ENCODE peak calls at places on chromosome 2, in six cellular contexts. Y is M059J; E is NCI-H82; L is amygdala; M is sigmoid colon; A is activated T-helper 1 cell treated with anti-CD3 and anti-CD28 coated beads, Interleukin-2, amount 50 U/mL, for 16 hours. V is an unnamed sample.

GRCh38 chr2:120218181-120218580 is 5.0 kb downstream of the TMEM185B start:
- DNase-seq in Y (no peak), E (no peak), L (no peak), M (no peak), A (no peak), V (no peak)

GRCh38 chr2:179936654-179937053 is 70.4 kb downstream of the CWC22 start:
- DNase-seq in Y (peak), E (peak), L (no peak), M (no peak), A (no peak), V (peak)

GRCh38 chr2:226187601-226188000 is 612.0 kb downstream of the IRS1 start:
- DNase-seq in Y (peak), E (no peak), L (no peak), M (no peak), A (no peak), V (no peak)

GRCh38 chr2:205972113-205972512 is 113.9 kb downstream of the INO80D start:
- DNase-seq in Y (no peak), E (no peak), L (no peak), M (peak), A (no peak), V (peak)

GRCh38 chr2:4678937-4679336 is 975.6 kb downstream of the DCDC2C start:
- DNase-seq in Y (no peak), E (no peak), L (no peak), M (no peak), A (no peak), V (peak)

GRCh38 chr2:71505086-71505769 is 51.9 kb downstream of the DYSF start:
- DNase-seq in Y (no peak), E (peak), L (no peak), M (peak), A (no peak), V (peak)

GRCh38 chr2:225797394-225797793 is 397.9 kb downstream of the NYAP2 start:
- DNase-seq in Y (peak), E (no peak), L (no peak), M (no peak), A (no peak), V (no peak)

GRCh38 chr2:219104107-219105050 is 43.7 kb upstream of the IHH start:
- DNase-seq in Y (peak), E (peak), L (no peak), M (no peak), A (no peak), V (peak)

GRCh38 chr2:3481011-3481400 is 38.3 kb downstream of the ADI1 start:
- DNase-seq in Y (no peak), E (no peak), L (no peak), M (no peak), A (no peak), V (no peak)

GRCh38 chr2:24049485-24050021 is at the start of gene FKBP1B:
- DNase-seq in Y (peak), E (peak), L (no peak), M (peak), A (peak), V (peak)

GRCh38 chr2:228600265-228600664 is 418.8 kb upstream of the SPHKAP start:
- DNase-seq in Y (peak), E (no peak), L (no peak), M (no peak), A (no peak), V (no peak)

GRCh38 chr2:53768233-53768542 is 584 bp downstream of the CHAC2 start:
- DNase-seq in Y (peak), E (peak), L (no peak), M (no peak), A (peak), V (peak)

GRCh38 chr2:16525265-16525887 is 140.3 kb downstream of the CYRIA start:
- DNase-seq in Y (no peak), E (peak), L (no peak), M (no peak), A (no peak), V (peak)

GRCh38 chr2:95029898-95030341 is 4.4 kb downstream of the MAL start:
- DNase-seq in Y (peak), E (no peak), L (no peak), M (no peak), A (no peak), V (no peak)

GRCh38 chr2:44972771-44973535 is 31.5 kb downstream of the SIX3 start:
- DNase-seq in Y (peak), E (peak), L (no peak), M (no peak), A (no peak), V (peak)

GRCh38 chr2:240325654-240326031 is 109.8 kb upstream of the GPC1 start:
- DNase-seq in Y (no peak), E (no peak), L (no peak), M (no peak), A (no peak), V (peak)

GRCh38 chr2:188974184-188974583 is at the start of gene COL3A1:
- DNase-seq in Y (peak), E (no peak), L (no peak), M (peak), A (no peak), V (no peak)

GRCh38 chr2:96914332-96914731 is 44.5 kb upstream of the SEMA4C start:
- DNase-seq in Y (no peak), E (no peak), L (no peak), M (no peak), A (no peak), V (no peak)

GRCh38 chr2:120628248-120628647 is 107.4 kb upstream of the GLI2 start:
- DNase-seq in Y (no peak), E (no peak), L (no peak), M (peak), A (no peak), V (no peak)

GRCh38 chr2:169221745-169222369 is 140.5 kb downstream of the LRP2 start:
- DNase-seq in Y (peak), E (peak), L (no peak), M (no peak), A (no peak), V (peak)

GRCh38 chr2:196925445-196925767 is 1.1 kb downstream of the PGAP1 start:
- DNase-seq in Y (peak), E (no peak), L (no peak), M (no peak), A (no peak), V (no peak)

GRCh38 chr2:181466661-181467576 is 9.7 kb downstream of the ITGA4 start:
- DNase-seq in Y (peak), E (peak), L (no peak), M (peak), A (peak), V (peak)